ENCODE peak calls at places on chromosomes 13 and 19, in seven cellular contexts. C is body of pancreas; Y is PC-9; S is cardiac muscle cell; Z is uterus; V is CD8-positive, alpha-beta memory T cell; G is sigmoid colon. I is an unnamed sample.
A peak's percentile ranks its signal among the peaks of the same experiment; 100 is the strongest.

GRCh38 chr13:41060723-41061074 is 610 bp upstream of the WBP4 start:
- DNase-seq in C (peak; percentile 84), S (peak; percentile 90), Y (peak; percentile 64), Z (peak; percentile 82), V (peak; percentile 77), G (peak; percentile 90), I (peak; percentile 90)

GRCh38 chr13:27970382-27971235 is 1.5 kb upstream of the CDX2 start:
- DNase-seq in V (no peak), Z (no peak), S (no peak), G (no peak), C (no peak), Y (no peak), I (no peak)

GRCh38 chr13:23349127-23349897 is 84.2 kb downstream of the SACS start:
- DNase-seq in Z (no peak), C (no peak), S (no peak), G (no peak), Y (no peak), V (no peak), I (no peak)

GRCh38 chr19:13825489-13826475 is 30.5 kb downstream of the ZSWIM4 start:
- DNase-seq in Z (no peak), G (no peak), C (no peak), Y (no peak), S (peak; percentile 48), V (no peak), I (peak; percentile 78)

GRCh38 chr19:8577247-8577646 is at the start of gene MYO1F:
- DNase-seq in V (no peak), S (no peak), C (peak; percentile 62), G (peak; percentile 78), Z (no peak), Y (no peak), I (no peak)

GRCh38 chr13:46350003-46350402 is 37.0 kb downstream of the RUBCNL start:
- DNase-seq in Y (no peak), G (no peak), S (no peak), Z (no peak), V (no peak), C (no peak), I (no peak)

GRCh38 chr19:3171894-3172679 is 6.5 kb upstream of the S1PR4 start:
- DNase-seq in Z (no peak), C (no peak), V (no peak), S (no peak), Y (no peak), G (no peak), I (no peak)

GRCh38 chr13:40190656-40191100 is 475.8 kb downstream of the FOXO1 start:
- DNase-seq in C (peak; percentile 47), Y (peak; percentile 15), Z (peak; percentile 71), S (peak; percentile 13), G (peak; percentile 74), V (peak; percentile 27), I (peak; percentile 55)

GRCh38 chr19:30566681-30567420 is 194.7 kb downstream of the ZNF536 start:
- DNase-seq in V (no peak), C (no peak), G (no peak), S (no peak), Z (no peak), Y (no peak), I (no peak)

GRCh38 chr13:23372264-23372905 is 61.1 kb downstream of the SACS start:
- DNase-seq in Z (no peak), S (no peak), V (no peak), C (no peak), Y (no peak), G (no peak), I (no peak)

DNA sequence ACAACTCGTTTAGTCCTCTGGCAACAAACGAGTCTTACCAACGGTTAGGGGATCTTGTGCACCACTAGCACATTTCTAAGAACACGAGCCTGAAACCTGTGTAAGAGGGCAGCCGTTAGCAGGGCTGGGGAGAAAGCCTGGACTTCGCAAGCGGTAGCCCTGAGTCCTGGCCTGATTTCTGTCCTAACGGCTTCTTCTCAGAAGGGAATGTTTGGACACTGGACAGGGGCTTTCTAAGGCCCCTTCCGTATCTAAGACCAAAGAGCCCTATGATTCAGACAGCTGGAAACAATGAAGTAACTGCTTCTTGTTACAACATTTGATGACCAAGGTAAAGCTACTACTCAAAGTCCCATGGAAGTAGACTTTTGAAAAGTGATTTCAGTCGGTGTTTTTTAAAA is 2.2 kb downstream of the ANKRD10 start:
- DNase-seq in Z (peak; percentile 32), G (no peak), S (peak; percentile 39), Y (no peak), V (no peak), C (peak; percentile 25), I (no peak)
- H3K4me1 ChIP-seq in Z (peaks cover 10% of the 10 kb centered on the region), G (peaks cover 59% of the 10 kb centered on the region), S (peaks cover 29% of the 10 kb centered on the region), Y (peaks cover 58% of the 10 kb centered on the region), V (peaks cover 42% of the 10 kb centered on the region), C (peaks cover 63% of the 10 kb centered on the region), I (peaks cover 32% of the 10 kb centered on the region)

GRCh38 chr13:113808058-113808834 is 49.2 kb downstream of the TMEM255B start:
- DNase-seq in Z (no peak), G (no peak), Y (no peak), V (no peak), S (no peak), C (no peak), I (no peak)
- H3K4me1 ChIP-seq in Z (no peaks in the 10 kb centered on the region), G (no peaks in the 10 kb centered on the region), Y (peaks cover 2% of the 10 kb centered on the region), V (no peaks in the 10 kb centered on the region), S (no peaks in the 10 kb centered on the region), C (peaks cover 2% of the 10 kb centered on the region), I (no peaks in the 10 kb centered on the region)

DNA sequence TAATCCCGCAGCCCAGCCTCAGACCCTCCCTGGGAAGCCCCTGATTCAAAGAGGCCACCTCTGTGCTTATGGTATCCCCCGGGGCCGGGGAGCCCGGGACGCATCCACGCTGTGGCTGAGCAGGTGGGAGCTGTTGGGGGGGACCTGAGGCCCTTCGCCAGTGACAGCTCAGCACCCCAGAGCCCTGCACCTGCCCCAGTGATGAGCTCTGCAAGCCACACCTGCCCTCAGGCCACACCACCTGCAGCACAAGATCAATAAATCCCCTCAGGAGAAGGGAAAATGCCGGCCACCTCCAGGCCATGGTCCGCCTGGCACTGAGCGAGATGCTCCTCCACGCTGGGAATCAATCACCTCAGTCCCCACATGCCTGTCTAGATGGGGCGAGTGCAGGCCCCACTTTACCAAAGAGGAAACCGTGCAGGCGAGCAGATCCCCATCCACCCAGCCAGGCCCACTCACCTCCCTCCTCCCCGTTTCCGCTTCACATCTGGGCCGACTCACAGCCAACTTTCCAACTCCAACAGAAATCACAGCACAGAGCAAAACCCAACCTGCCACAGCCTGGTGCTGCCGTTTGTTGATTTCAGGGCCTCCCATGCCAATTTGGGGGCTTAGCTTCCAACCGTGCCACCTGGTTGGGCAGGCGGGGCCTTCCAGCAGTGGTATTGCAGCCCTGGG is 12.8 kb downstream of the MOB3A start:
- DNase-seq in C (no peak), V (peak; percentile 62), S (no peak), G (peak; percentile 80), Z (peak; percentile 25), Y (no peak), I (no peak)
- H3K4me1 ChIP-seq in C (peaks cover 9% of the 10 kb centered on the region), V (peaks cover 70% of the 10 kb centered on the region), S (no peaks in the 10 kb centered on the region), G (peaks cover 61% of the 10 kb centered on the region), Z (no peaks in the 10 kb centered on the region), Y (peaks cover 11% of the 10 kb centered on the region), I (no peaks in the 10 kb centered on the region)

GRCh38 chr13:61664821-61665705 is 249.4 kb upstream of the PCDH20 start:
- DNase-seq in Y (peak; percentile 36), S (no peak), V (no peak), C (no peak), Z (no peak), G (no peak), I (no peak)

DNA sequence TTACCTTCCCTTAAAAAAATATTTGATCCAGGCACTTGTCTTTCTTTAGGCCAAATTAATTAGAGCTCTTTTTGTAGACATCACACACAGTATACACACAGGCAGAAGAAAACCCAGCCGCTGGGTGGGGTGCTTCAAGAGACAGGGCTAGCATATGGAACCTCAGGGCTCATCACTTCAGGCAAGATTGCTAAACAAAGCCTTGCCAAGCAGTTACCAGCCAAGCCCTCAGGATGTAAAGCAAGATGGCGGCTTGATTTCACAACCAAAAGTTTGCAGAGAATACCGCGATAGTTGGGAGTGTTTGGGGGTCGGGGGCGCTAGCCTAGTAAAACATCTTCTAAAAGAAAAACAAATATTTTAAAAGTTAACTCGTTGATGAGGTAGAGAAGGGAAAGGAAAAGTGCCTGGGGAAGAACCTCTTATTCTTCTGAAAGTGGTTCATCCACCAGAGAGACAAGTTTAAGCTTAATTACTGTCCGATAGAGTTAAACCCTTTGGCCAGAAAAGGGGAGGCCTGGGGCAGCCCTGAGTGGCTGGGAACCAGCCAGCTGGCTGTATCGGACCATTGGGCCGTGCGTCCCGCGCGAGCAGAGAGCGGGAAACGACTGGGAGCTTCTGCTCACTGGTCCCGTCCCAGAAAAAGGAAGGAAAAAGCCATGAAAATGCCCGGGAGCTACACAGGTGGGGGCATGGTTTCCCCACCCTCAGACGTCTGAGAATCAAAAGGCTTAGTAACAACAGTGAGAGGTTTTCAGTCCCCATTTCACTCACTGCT is 254.9 kb upstream of the PCDH20 start:
- DNase-seq in Y (no peak), C (no peak), G (no peak), Z (no peak), V (no peak), S (no peak), I (no peak)
- H3K4me1 ChIP-seq in Y (no peaks in the 10 kb centered on the region), C (no peaks in the 10 kb centered on the region), G (no peaks in the 10 kb centered on the region), Z (no peaks in the 10 kb centered on the region), V (no peaks in the 10 kb centered on the region), S (no peaks in the 10 kb centered on the region), I (no peaks in the 10 kb centered on the region)

GRCh38 chr19:55687281-55688172 is 12.5 kb downstream of the EPN1 start:
- DNase-seq in Y (no peak), Z (no peak), S (no peak), G (no peak), C (no peak), V (no peak), I (no peak)

GRCh38 chr19:55686311-55687050 is 11.5 kb downstream of the EPN1 start:
- DNase-seq in C (no peak), Y (no peak), S (no peak), V (no peak), Z (no peak), G (no peak), I (no peak)

GRCh38 chr19:55683449-55684261 is 8.6 kb downstream of the EPN1 start:
- DNase-seq in C (peak; percentile 92), Y (no peak), Z (no peak), S (no peak), V (no peak), G (no peak), I (no peak)

GRCh38 chr19:55684946-55685681 is 10.1 kb downstream of the EPN1 start:
- DNase-seq in V (no peak), Y (no peak), S (no peak), C (no peak), G (no peak), Z (no peak), I (no peak)

GRCh38 chr19:55685776-55686175 is 10.8 kb downstream of the EPN1 start:
- DNase-seq in Y (no peak), G (no peak), V (no peak), S (no peak), Z (no peak), C (no peak), I (no peak)
- H3K4me1 ChIP-seq in Y (no peaks in the 10 kb centered on the region), G (no peaks in the 10 kb centered on the region), V (no peaks in the 10 kb centered on the region), S (no peaks in the 10 kb centered on the region), Z (no peaks in the 10 kb centered on the region), C (peaks cover 64% of the 10 kb centered on the region), I (no peaks in the 10 kb centered on the region)

DNA sequence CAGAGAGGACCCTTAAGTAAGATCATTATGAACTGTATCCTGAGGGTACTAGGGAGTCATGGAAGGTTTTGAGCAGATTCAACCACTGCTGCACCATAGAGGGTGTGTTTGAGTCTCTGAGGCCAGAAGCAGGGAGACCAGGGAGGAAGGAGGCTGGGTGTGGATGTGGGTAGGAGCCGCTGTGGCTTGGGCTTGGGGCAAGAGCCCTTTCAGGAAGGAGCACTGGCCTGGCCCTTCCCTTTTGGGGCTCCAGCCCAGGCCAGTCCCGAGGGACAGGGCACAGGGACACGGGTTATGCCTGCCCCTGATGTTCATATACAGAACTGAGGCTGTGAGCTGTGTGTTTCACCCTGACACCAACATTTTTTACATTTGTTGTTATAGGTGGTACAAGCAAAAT is 7.2 kb downstream of the CIC start:
- DNase-seq in C (no peak), G (no peak), V (no peak), S (no peak), Y (no peak), Z (no peak), I (no peak)
- H3K4me1 ChIP-seq in C (peaks cover 72% of the 10 kb centered on the region), G (peaks cover 51% of the 10 kb centered on the region), V (peaks cover 37% of the 10 kb centered on the region), S (peaks cover 24% of the 10 kb centered on the region), Y (peaks cover 12% of the 10 kb centered on the region), Z (no peaks in the 10 kb centered on the region), I (peaks cover 5% of the 10 kb centered on the region)